ENCODE peak calls at places on chromosomes 13 and 19, in five cellular contexts. One of them, this sample, is unnamed.

GRCh38 chr19:9128171-9128570 is 1.4 kb upstream of the OR7G3 start:
- DNase-seq in NCI-H774: no peak
- DNase-seq in T-cell: no peak
- DNase-seq in lower lobe of right lung: no peak
- DNase-seq in left colon: no peak
- DNase-seq in this sample: no peak

GRCh38 chr19:53545271-53546065 is 7.5 kb downstream of the ZNF331 start:
- DNase-seq in NCI-H774: no peak
- DNase-seq in T-cell: no peak
- DNase-seq in lower lobe of right lung: no peak
- DNase-seq in left colon: no peak
- DNase-seq in this sample: no peak

GRCh38 chr19:13463296-13463695 is 43.0 kb downstream of the CACNA1A start:
- DNase-seq in NCI-H774: no peak
- DNase-seq in T-cell: no peak
- DNase-seq in lower lobe of right lung: no peak
- DNase-seq in left colon: peak
- DNase-seq in this sample: no peak

GRCh38 chr19:36771275-36772231 is 1.1 kb downstream of the ZNF850 start:
- DNase-seq in NCI-H774: no peak
- DNase-seq in T-cell: no peak
- DNase-seq in lower lobe of right lung: peak
- DNase-seq in left colon: peak
- DNase-seq in this sample: no peak

GRCh38 chr13:71240906-71241305 is 626.1 kb downstream of the DACH1 start:
- DNase-seq in NCI-H774: no peak
- DNase-seq in T-cell: no peak
- DNase-seq in lower lobe of right lung: no peak
- DNase-seq in left colon: no peak
- DNase-seq in this sample: no peak

GRCh38 chr13:98691360-98691759 is 61.1 kb downstream of the SLC15A1 start:
- DNase-seq in NCI-H774: no peak
- DNase-seq in T-cell: no peak
- DNase-seq in lower lobe of right lung: no peak
- DNase-seq in left colon: no peak
- DNase-seq in this sample: no peak

GRCh38 chr19:47589824-47590223 is 16.9 kb upstream of the ZNF541 start:
- DNase-seq in NCI-H774: no peak
- DNase-seq in T-cell: no peak
- DNase-seq in lower lobe of right lung: no peak
- DNase-seq in left colon: no peak
- DNase-seq in this sample: no peak

GRCh38 chr19:46515879-46516350 is 20.2 kb upstream of the PNMA8B start:
- DNase-seq in NCI-H774: no peak
- DNase-seq in T-cell: no peak
- DNase-seq in lower lobe of right lung: no peak
- DNase-seq in left colon: no peak
- DNase-seq in this sample: no peak

GRCh38 chr13:43573361-43573740 is 213.4 kb downstream of the ENOX1 start:
- DNase-seq in NCI-H774: no peak
- DNase-seq in T-cell: no peak
- DNase-seq in lower lobe of right lung: no peak
- DNase-seq in left colon: no peak
- DNase-seq in this sample: no peak

GRCh38 chr13:71661921-71662320 is 205.1 kb downstream of the DACH1 start:
- DNase-seq in NCI-H774: no peak
- DNase-seq in T-cell: no peak
- DNase-seq in lower lobe of right lung: no peak
- DNase-seq in left colon: no peak
- DNase-seq in this sample: no peak

GRCh38 chr19:16373539-16373938 is 48.9 kb downstream of the KLF2 start:
- DNase-seq in NCI-H774: no peak
- DNase-seq in T-cell: no peak
- DNase-seq in lower lobe of right lung: no peak
- DNase-seq in left colon: no peak
- DNase-seq in this sample: no peak

GRCh38 chr13:74070065-74070464 is 64.1 kb downstream of the KLF12 start:
- DNase-seq in NCI-H774: no peak
- DNase-seq in T-cell: peak
- DNase-seq in lower lobe of right lung: no peak
- DNase-seq in left colon: no peak
- DNase-seq in this sample: peak

GRCh38 chr13:73849292-73849691 is 284.9 kb downstream of the KLF12 start:
- DNase-seq in NCI-H774: no peak
- DNase-seq in T-cell: peak
- DNase-seq in lower lobe of right lung: no peak
- DNase-seq in left colon: peak
- DNase-seq in this sample: no peak

GRCh38 chr13:97422118-97423054 is 11.6 kb upstream of the RAP2A start:
- DNase-seq in NCI-H774: no peak
- DNase-seq in T-cell: no peak
- DNase-seq in lower lobe of right lung: no peak
- DNase-seq in left colon: peak
- DNase-seq in this sample: no peak

GRCh38 chr13:97109841-97110492 is 112.2 kb upstream of the MBNL2 start:
- DNase-seq in NCI-H774: peak
- DNase-seq in T-cell: peak
- DNase-seq in lower lobe of right lung: peak
- DNase-seq in left colon: peak
- DNase-seq in this sample: peak

GRCh38 chr19:51807111-51807701 is 12.2 kb downstream of the FPR3 start:
- DNase-seq in NCI-H774: no peak
- DNase-seq in T-cell: no peak
- DNase-seq in lower lobe of right lung: peak
- DNase-seq in left colon: peak
- DNase-seq in this sample: no peak

GRCh38 chr13:46184277-46184699 is 2.3 kb upstream of the LCP1 start:
- DNase-seq in NCI-H774: no peak
- DNase-seq in T-cell: peak
- DNase-seq in lower lobe of right lung: peak
- DNase-seq in left colon: peak
- DNase-seq in this sample: peak

GRCh38 chr13:40596484-40596883 is 70.0 kb downstream of the FOXO1 start:
- DNase-seq in NCI-H774: no peak
- DNase-seq in T-cell: no peak
- DNase-seq in lower lobe of right lung: no peak
- DNase-seq in left colon: no peak
- DNase-seq in this sample: no peak

GRCh38 chr13:110575322-110576069 is 14.0 kb upstream of the RAB20 start:
- DNase-seq in NCI-H774: peak
- DNase-seq in T-cell: no peak
- DNase-seq in lower lobe of right lung: peak
- DNase-seq in left colon: no peak
- DNase-seq in this sample: no peak

GRCh38 chr19:2305424-2305823 is 2.5 kb downstream of the LINGO3 start:
- DNase-seq in NCI-H774: no peak
- DNase-seq in T-cell: no peak
- DNase-seq in lower lobe of right lung: no peak
- DNase-seq in left colon: no peak
- DNase-seq in this sample: no peak

This sample was measured in central memory CD8-positive, alpha-beta T cell.